ENCODE peak calls at places on chromosome 17, in ten cellular contexts. U is tibial nerve, K is IMR-90, T is cardiac muscle cell, N is mucosa of descending colon, J is mammary epithelial cell, R is A549, D is transverse colon, Y is heart left ventricle, S is ovary. Q is an unnamed sample. For H3K9me3, the result is how much of the 10 kb centered on the place peaks cover.

GRCh38 chr17:12765544-12765943 is 23.8 kb upstream of the ARHGAP44 start:
- DNase-seq in Y (peak), S (peak), D (no peak), J (peak), U (no peak), T (peak), K (peak), R (peak), N (no peak), Q (no peak)

GRCh38 chr17:15513058-15513858 is 45.8 kb upstream of the CDRT4 start:
- DNase-seq in S (no peak), N (no peak), U (no peak), R (no peak), J (no peak), K (peak), T (peak), Y (no peak), D (no peak), Q (no peak)

GRCh38 chr17:48541574-48542113 is 3.3 kb downstream of the HOXB2 start:
- DNase-seq in Y (peak), D (peak), T (peak), U (no peak), R (no peak), J (peak), K (peak), N (peak), S (peak), Q (peak)

GRCh38 chr17:4420692-4421131 is 13.0 kb upstream of the SPNS3 start:
- DNase-seq in R (peak), J (peak), K (peak), T (peak), N (no peak), Y (peak), S (peak), U (no peak), D (peak), Q (no peak)

GRCh38 chr17:42979511-42980273 is at the start of gene PTGES3L:
- DNase-seq in S (no peak), D (peak), R (peak), T (peak), Y (peak), K (peak), N (peak), J (no peak), U (no peak), Q (peak)

GRCh38 chr17:63848834-63849689 is 6.6 kb upstream of the SMARCD2 start:
- DNase-seq in K (peak), J (peak), T (peak), S (peak), U (peak), R (peak), D (peak), Y (peak), N (peak), Q (peak)

GRCh38 chr17:68101075-68101991 is 65.8 kb downstream of the KPNA2 start:
- DNase-seq in K (peak), S (peak), Y (peak), R (peak), D (peak), U (peak), J (peak), T (peak), N (peak), Q (peak)

GRCh38 chr17:61635913-61636432 is 45.0 kb upstream of the NACA2 start:
- DNase-seq in N (no peak), T (peak), K (peak), J (peak), R (no peak), Y (no peak), D (peak), U (no peak), S (no peak), Q (peak)

GRCh38 chr17:78806451-78806850 is 24.4 kb upstream of the CYTH1 start:
- DNase-seq in D (no peak), J (no peak), S (no peak), U (no peak), T (no peak), R (peak), N (no peak), K (no peak), Y (peak), Q (peak)

GRCh38 chr17:1563786-1564613 is 1.4 kb upstream of the PITPNA start:
- DNase-seq in K (no peak), J (no peak), S (no peak), D (no peak), N (peak), R (no peak), T (no peak), Y (no peak), U (no peak), Q (no peak)

DNA sequence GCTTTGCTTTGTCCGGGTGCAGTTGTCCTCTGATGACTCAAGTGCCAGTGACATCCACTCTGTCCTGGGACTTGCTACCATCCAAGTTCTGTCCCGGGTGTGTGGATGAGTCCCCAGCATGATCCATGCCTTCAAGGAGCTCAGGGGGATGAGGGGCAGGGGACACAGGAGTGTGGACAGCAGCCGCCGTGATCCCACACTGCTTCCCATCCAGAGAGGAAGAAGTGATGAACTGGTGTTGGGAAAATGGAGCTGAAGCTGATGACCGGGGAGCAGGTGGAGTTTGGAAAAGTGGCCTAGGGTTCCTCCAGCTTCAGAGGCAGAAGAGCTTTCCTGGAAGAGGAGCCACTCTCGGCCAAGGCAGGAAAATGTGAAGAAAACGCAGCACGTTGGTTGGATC is 249.6 kb upstream of the TNRC6C start:
- DNase-seq in T (no peak), N (no peak), K (no peak), U (no peak), R (no peak), S (no peak), J (no peak), Y (no peak), D (no peak), Q (no peak)
- H3K9me3 ChIP-seq in T (under half), N (under half), K (under half), U (under half), R (under half), S (under half), J (under half), Y (under half), D (under half), Q (under half)

GRCh38 chr17:83159204-83160049 is 80.0 kb downstream of the METRNL start:
- DNase-seq in D (no peak), U (no peak), R (no peak), J (no peak), Y (no peak), T (no peak), S (no peak), K (no peak), N (no peak), Q (no peak)
- H3K9me3 ChIP-seq in D (under half), U (under half), R (under half), J (under half), Y (under half), T (under half), S (under half), K (under half), N (under half), Q (under half)

DNA sequence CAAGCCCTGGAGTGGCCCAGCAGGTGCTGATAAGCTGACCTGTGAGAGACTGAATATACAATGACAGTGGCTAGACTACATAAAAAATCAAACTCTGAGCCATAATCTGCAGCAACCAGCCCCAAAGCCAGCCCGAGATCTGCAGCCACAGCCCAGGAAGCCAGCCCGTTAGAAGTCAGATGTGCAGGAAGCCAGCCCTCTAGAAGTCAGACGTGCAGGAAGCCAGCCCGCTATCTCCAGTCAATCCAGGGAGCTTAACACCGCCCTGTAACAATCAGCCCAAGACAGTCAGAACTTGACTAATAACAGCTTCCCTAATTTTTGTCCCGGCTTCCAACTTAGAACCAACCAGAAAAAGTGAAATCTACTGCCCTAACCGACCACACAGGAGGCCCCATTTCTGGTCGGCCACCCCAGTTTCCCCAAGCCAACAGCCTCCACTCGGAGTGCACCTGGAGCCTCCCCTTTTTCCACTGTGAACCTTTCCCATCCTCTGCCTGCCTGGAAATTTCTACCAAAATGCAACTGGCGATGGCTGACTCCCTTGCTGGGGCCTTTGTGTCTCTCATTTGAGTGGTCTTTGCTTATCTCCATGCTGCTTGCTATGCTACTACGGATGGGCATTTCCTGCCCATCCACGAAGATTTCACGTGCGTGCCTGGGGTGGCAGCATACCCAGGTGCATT is 769.3 kb downstream of the KCNJ18 start:
- DNase-seq in Y (no peak), T (no peak), N (no peak), U (no peak), K (no peak), J (no peak), D (no peak), R (no peak), S (no peak), Q (no peak)
- H3K9me3 ChIP-seq in Y (under half), T (under half), N (half or more), U (under half), K (under half), J (under half), D (under half), R (under half), S (under half), Q (under half)

DNA sequence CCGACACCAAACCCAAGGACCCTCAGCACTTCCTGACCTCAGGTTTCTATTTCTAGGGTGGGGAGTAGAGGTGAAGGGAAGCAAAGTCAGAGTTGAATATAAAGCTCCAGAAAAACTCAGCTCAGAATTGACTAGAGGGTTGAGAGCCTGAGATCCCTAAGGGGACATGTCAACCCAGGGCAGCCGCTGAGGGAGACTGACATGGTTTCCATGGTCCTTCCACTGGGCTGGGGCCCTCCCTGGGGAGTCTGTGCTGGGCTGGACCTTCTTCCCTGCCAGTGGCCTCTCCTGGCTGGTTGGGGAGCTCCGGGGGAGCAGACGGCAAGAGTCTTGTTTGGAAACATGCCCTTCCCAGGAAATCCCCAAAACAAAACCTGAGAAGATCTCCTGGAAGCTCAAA is 121.3 kb downstream of the METRNL start:
- DNase-seq in R (no peak), T (no peak), Y (peak), K (no peak), S (peak), D (no peak), U (peak), N (peak), J (no peak), Q (peak)
- H3K9me3 ChIP-seq in R (under half), T (under half), Y (under half), K (under half), S (under half), D (under half), U (under half), N (under half), J (under half), Q (under half)

GRCh38 chr17:45863857-45864654 is 19.4 kb downstream of the SPPL2C start:
- DNase-seq in U (no peak), J (no peak), Y (no peak), T (no peak), K (no peak), R (no peak), N (no peak), S (no peak), D (no peak), Q (no peak)
- H3K9me3 ChIP-seq in U (under half), J (under half), Y (under half), T (under half), K (under half), R (under half), N (under half), S (under half), D (under half), Q (under half)

DNA sequence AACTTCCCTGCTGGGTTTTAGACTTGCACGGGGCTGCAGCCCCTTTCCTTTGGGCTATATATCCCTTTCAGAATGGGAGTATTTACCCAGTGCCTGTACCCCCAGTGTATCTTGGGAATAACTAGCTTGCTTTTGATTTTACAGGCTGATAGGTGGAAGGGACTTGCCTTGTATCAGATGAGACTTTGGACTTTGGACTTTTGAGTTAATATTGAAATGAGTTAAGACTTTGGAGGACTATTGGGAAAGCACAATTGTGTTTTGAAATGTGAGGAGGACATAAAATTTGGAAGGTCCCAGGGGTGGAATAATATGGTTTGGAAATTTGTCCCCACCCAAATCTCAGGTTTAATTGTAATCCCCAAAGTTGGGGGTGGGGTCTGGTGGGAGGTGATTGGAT is 393.8 kb upstream of the KIF2B start:
- DNase-seq in N (no peak), K (no peak), R (no peak), J (no peak), Y (no peak), U (no peak), T (no peak), S (no peak), D (no peak), Q (no peak)
- H3K9me3 ChIP-seq in N (under half), K (under half), R (under half), J (under half), Y (under half), U (under half), T (under half), S (under half), D (under half), Q (under half)

GRCh38 chr17:70454908-70455307 is 285.6 kb downstream of the KCNJ2 start:
- DNase-seq in J (no peak), T (no peak), Y (no peak), K (no peak), S (no peak), D (no peak), R (no peak), N (no peak), U (no peak), Q (no peak)
- H3K9me3 ChIP-seq in J (under half), T (under half), Y (under half), K (under half), S (under half), D (under half), R (under half), N (under half), U (under half), Q (under half)

GRCh38 chr17:83179378-83179777 is 100.0 kb downstream of the METRNL start:
- DNase-seq in T (no peak), D (no peak), R (no peak), K (no peak), Y (peak), N (peak), J (no peak), U (peak), S (peak), Q (no peak)
- H3K9me3 ChIP-seq in T (under half), D (under half), R (under half), K (under half), Y (under half), N (under half), J (under half), U (under half), S (under half), Q (under half)

GRCh38 chr17:16622540-16623277 is 30.9 kb downstream of the ZNF624 start:
- DNase-seq in K (no peak), T (no peak), R (no peak), D (no peak), S (no peak), U (no peak), N (no peak), Y (no peak), J (no peak), Q (no peak)

GRCh38 chr17:16623282-16623681 is 30.4 kb downstream of the ZNF624 start:
- DNase-seq in R (no peak), K (no peak), U (no peak), D (no peak), Y (no peak), J (no peak), T (no peak), S (no peak), N (no peak), Q (no peak)

DNA sequence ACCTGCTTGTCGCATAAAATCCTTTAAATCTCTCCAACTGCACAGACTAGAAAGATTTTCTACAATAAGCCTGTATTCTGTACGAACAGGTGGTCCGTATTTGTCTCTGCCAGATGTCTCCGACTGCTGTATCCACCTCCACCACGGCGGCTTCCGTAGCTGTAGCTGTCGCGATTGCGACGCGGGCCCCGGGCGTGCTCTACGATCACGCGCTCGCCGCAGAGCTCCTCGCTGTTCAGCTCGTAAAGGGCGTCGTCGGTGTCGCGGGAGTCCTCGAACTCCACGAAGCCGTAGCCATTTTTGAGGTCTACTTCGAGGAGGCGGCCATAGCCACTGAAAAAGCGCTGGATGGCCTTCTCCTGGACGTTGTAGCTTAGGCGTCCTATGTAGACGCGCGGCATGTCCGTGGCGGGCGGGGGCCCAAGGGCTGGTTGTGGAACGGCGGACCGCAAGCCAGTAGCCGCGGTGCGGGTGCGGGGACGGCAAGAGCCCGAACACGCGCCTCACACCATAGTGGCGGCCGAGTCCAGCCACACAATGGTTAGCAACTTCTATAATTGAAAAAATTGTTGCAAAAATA is 36.1 kb downstream of the ZNF624 start:
- DNase-seq in S (no peak), N (no peak), T (no peak), R (no peak), D (no peak), Y (no peak), J (no peak), U (no peak), K (no peak), Q (no peak)
- H3K9me3 ChIP-seq in S (under half), N (half or more), T (under half), R (half or more), D (half or more), Y (under half), J (under half), U (under half), K (under half), Q (under half)

GRCh38 chr17:74528491-74529199 is 2.6 kb downstream of the CD300LB start:
- DNase-seq in R (no peak), K (no peak), U (no peak), T (no peak), D (no peak), S (no peak), J (no peak), Y (no peak), N (no peak), Q (no peak)
- H3K9me3 ChIP-seq in R (under half), K (under half), U (under half), T (under half), D (under half), S (under half), J (under half), Y (under half), N (under half), Q (under half)